ENCODE peak calls at places on chromosomes 2 and 18, in ten cellular contexts. G is RWPE2; Y is left ventricle myocardium inferior; U is IMR-90; F is kidney; T is spleen; W is CD8-positive, alpha-beta memory T cell; R is colonic mucosa; X is right cardiac atrium; S is RWPE1. N is an unnamed sample.

GRCh38 chr2:207113403-207113802 is 52.3 kb downstream of the KLF7 start:
- DNase-seq in G (no peak), T (no peak), R (no peak), U (no peak), X (no peak), Y (no peak), W (no peak), S (no peak), F (no peak), N (no peak)

GRCh38 chr2:162073776-162074578 is at the start of gene DPP4:
- DNase-seq in W (peak; percentile 66), T (peak; percentile 87), X (peak; percentile 45), G (no peak), F (peak; percentile 92), U (peak; percentile 22), S (peak; percentile 49), Y (peak; percentile 34), R (peak; percentile 76), N (no peak)

GRCh38 chr2:70418514-70418913 is 116.6 kb upstream of the FAM136A start:
- DNase-seq in Y (no peak), X (no peak), F (no peak), U (no peak), G (no peak), R (no peak), W (no peak), S (no peak), T (no peak), N (no peak)

GRCh38 chr2:47724221-47724981 is 58.5 kb upstream of the MSH6 start:
- DNase-seq in T (peak; percentile 85), X (no peak), R (no peak), Y (no peak), S (peak; percentile 42), W (no peak), F (no peak), U (peak; percentile 13), G (no peak), N (peak; percentile 1)

GRCh38 chr2:149465873-149466272 is 121.7 kb downstream of the MMADHC start:
- DNase-seq in U (no peak), Y (no peak), W (no peak), R (no peak), X (no peak), T (no peak), S (no peak), G (no peak), F (no peak), N (no peak)

GRCh38 chr18:25329783-25330182 is 22.2 kb downstream of the ZNF521 start:
- DNase-seq in G (no peak), F (no peak), W (no peak), X (no peak), R (no peak), T (no peak), U (no peak), S (no peak), Y (no peak), N (no peak)

GRCh38 chr18:49277395-49278036 is 182.9 kb downstream of the DYM start:
- DNase-seq in W (no peak), T (no peak), Y (no peak), X (no peak), U (peak; percentile 86), G (no peak), R (no peak), F (no peak), S (peak; percentile 34), N (peak; percentile 53)

GRCh38 chr2:212109217-212109616 is 429.4 kb downstream of the ERBB4 start:
- DNase-seq in X (no peak), W (no peak), F (no peak), Y (no peak), U (no peak), T (no peak), G (no peak), R (no peak), S (no peak), N (no peak)

GRCh38 chr2:127580167-127581049 is 44.9 kb downstream of the MYO7B start:
- DNase-seq in T (peak; percentile 60), W (no peak), X (no peak), R (no peak), F (no peak), Y (no peak), U (no peak), S (no peak), G (no peak), N (no peak)

GRCh38 chr2:159518321-159519005 is 97.9 kb downstream of the BAZ2B start:
- DNase-seq in T (no peak), F (no peak), W (no peak), R (no peak), G (no peak), U (no peak), Y (no peak), X (no peak), S (peak; percentile 8), N (no peak)

GRCh38 chr2:237980751-237981150 is 13.9 kb downstream of the UBE2F start:
- DNase-seq in G (no peak), U (no peak), W (no peak), R (no peak), S (no peak), Y (no peak), F (no peak), T (no peak), X (no peak), N (no peak)

GRCh38 chr18:48946329-48946835 is 4.4 kb downstream of the SMAD7 start:
- DNase-seq in Y (no peak), U (peak; percentile 81), F (no peak), W (no peak), R (no peak), S (no peak), G (no peak), T (no peak), X (peak; percentile 68), N (no peak)

GRCh38 chr2:217995741-217996141 is 7.1 kb downstream of the TNS1 start:
- DNase-seq in R (peak; percentile 50), Y (peak; percentile 68), U (no peak), X (peak; percentile 94), G (no peak), F (peak; percentile 77), W (no peak), S (peak; percentile 33), T (peak; percentile 83), N (no peak)

GRCh38 chr2:106165556-106165955 is 28.5 kb downstream of the UXS1 start:
- DNase-seq in X (no peak), T (no peak), U (no peak), W (no peak), S (no peak), Y (no peak), F (no peak), R (no peak), G (no peak), N (no peak)

DNA sequence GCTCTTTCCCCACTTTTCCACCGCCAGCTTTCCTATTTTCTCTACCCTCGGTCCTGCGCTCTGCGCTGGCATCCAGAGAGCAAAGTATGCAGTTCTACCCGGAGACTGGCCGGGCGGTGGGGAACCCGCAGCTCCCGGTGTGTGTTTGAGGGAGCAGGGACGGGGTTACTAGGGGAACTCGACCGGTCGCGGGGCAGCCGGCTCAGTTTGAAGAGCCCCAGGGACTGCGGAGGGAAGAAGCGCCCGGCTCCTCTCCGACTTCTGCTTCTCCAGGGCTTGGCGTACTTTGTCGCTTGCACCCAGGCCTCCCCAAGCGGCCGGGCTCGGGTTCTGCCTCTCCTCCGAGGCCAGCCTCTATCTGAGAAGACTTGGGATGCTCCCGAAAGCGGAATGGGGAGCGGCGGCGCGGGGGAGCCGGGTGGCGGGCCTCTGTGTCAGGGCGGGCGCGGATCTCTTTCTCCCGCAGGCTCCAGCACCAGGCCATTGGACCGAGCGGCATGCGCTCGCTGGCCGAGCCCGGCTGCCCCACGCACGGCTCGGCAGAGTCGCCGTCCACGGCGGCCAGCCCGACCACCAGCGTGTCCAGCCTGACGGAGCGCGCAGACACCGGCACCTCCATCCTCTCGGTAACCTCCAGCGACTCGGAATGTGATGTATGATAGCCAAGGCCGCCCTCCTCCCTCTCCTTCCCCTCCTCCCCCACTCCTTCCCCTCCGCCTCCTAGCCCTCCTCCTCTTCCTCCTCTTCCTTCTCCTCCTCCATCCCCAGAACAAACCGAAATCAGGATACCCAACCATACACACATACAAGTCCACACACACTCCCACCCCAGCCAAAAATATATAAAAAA is 2.8 kb downstream of the SIX3 start:
- DNase-seq in G (peak; percentile 59), S (no peak), X (no peak), U (no peak), W (no peak), R (no peak), F (no peak), Y (no peak), T (peak; percentile 66), N (no peak)
- H3K27ac ChIP-seq in G (no peak overlapping the region), S (no peak overlapping the region), X (no peak overlapping the region), U (no peak overlapping the region), W (no peak overlapping the region), R (no peak overlapping the region), F (no peak overlapping the region), Y (no peak overlapping the region), T (no peak overlapping the region), N (no peak overlapping the region)

GRCh38 chr2:85953476-85953875 is 64.7 kb upstream of the ST3GAL5 start:
- DNase-seq in S (no peak), G (no peak), F (no peak), T (no peak), W (no peak), R (no peak), X (no peak), Y (no peak), U (peak; percentile 8), N (no peak)
- H3K27ac ChIP-seq in S (no peak overlapping the region), G (no peak overlapping the region), F (no peak overlapping the region), T (no peak overlapping the region), W (no peak overlapping the region), R (no peak overlapping the region), X (no peak overlapping the region), Y (no peak overlapping the region), U (no peak overlapping the region), N (no peak overlapping the region)

GRCh38 chr2:9838391-9838790 is 4.9 kb upstream of the TAF1B start:
- DNase-seq in S (no peak), W (no peak), U (no peak), Y (no peak), T (no peak), G (no peak), F (no peak), R (no peak), X (no peak), N (no peak)

GRCh38 chr2:9832586-9832985 is 10.7 kb upstream of the TAF1B start:
- DNase-seq in W (no peak), T (no peak), F (no peak), S (no peak), Y (no peak), U (peak; percentile 63), X (no peak), G (no peak), R (no peak), N (no peak)

GRCh38 chr2:9837451-9837850 is 5.8 kb upstream of the TAF1B start:
- DNase-seq in R (no peak), W (no peak), Y (no peak), X (no peak), F (no peak), S (no peak), G (no peak), U (no peak), T (no peak), N (no peak)

GRCh38 chr2:9836074-9836473 is 7.2 kb upstream of the TAF1B start:
- DNase-seq in X (no peak), S (no peak), R (no peak), F (no peak), T (no peak), U (no peak), Y (no peak), G (no peak), W (no peak), N (no peak)

GRCh38 chr2:9836517-9836916 is 6.8 kb upstream of the TAF1B start:
- DNase-seq in S (no peak), F (no peak), U (no peak), T (no peak), W (no peak), R (no peak), X (no peak), G (no peak), Y (no peak), N (no peak)
- H3K27ac ChIP-seq in S (peak overlapping the region; percentile 68), F (no peak overlapping the region), U (no peak overlapping the region), T (no peak overlapping the region), W (no peak overlapping the region), R (no peak overlapping the region), X (no peak overlapping the region), G (peak overlapping the region; percentile 6), Y (no peak overlapping the region), N (no peak overlapping the region)

GRCh38 chr2:97747716-97748115 is 34.3 kb downstream of the ZAP70 start:
- DNase-seq in Y (no peak), X (no peak), F (no peak), G (no peak), R (no peak), W (no peak), S (no peak), U (no peak), T (no peak), N (no peak)
- H3K27ac ChIP-seq in Y (no peak overlapping the region), X (no peak overlapping the region), F (no peak overlapping the region), G (no peak overlapping the region), R (no peak overlapping the region), W (no peak overlapping the region), S (no peak overlapping the region), U (no peak overlapping the region), T (no peak overlapping the region), N (no peak overlapping the region)